ENCODE peak calls at places on chromosomes 1 and 21, in ten cellular contexts. M is CD8-positive, alpha-beta T cell; C is stimulated activated CD4-positive, alpha-beta T cell treated with anti-CD3 and anti-CD28 coated beads, Interleukin-2, amount 100 ng/mL, for 48 hours; S is T follicular helper cell; T is iris pigment epithelial cell; Z is H1; N is mucosa of gallbladder; R is fibroblast of pulmonary artery; U is naive thymus-derived CD8-positive, alpha-beta T cell; O is Peyer's patch. E is an unnamed sample.

GRCh38 chr1:66478116-66478515 is 55.8 kb upstream of the SGIP1 start:
- DNase-seq in O (no peak), R (peak; percentile 68), N (no peak), S (no peak), Z (no peak), C (no peak), U (no peak), M (no peak), T (peak; percentile 81), E (peak; percentile 14)

GRCh38 chr1:163166886-163167555 is 35.7 kb downstream of the RGS5 start:
- DNase-seq in U (no peak), C (no peak), T (peak; percentile 42), S (no peak), N (no peak), Z (no peak), M (no peak), R (no peak), O (no peak), E (no peak)

GRCh38 chr1:100517517-100517916 is 20.4 kb upstream of the GPR88 start:
- DNase-seq in Z (no peak), C (no peak), M (no peak), O (no peak), R (no peak), N (no peak), S (no peak), U (no peak), T (peak; percentile 41), E (no peak)

GRCh38 chr1:201054030-201054635 is 30.6 kb upstream of the KIF21B start:
- DNase-seq in N (no peak), R (no peak), O (no peak), U (no peak), Z (no peak), T (no peak), S (no peak), M (no peak), C (no peak), E (no peak)

GRCh38 chr21:21029159-21029558 is 30.9 kb downstream of the NCAM2 start:
- DNase-seq in U (no peak), O (no peak), M (no peak), S (no peak), N (no peak), C (no peak), Z (no peak), R (peak; percentile 27), T (no peak), E (no peak)

GRCh38 chr1:228379165-228379460 is 27.5 kb downstream of the TRIM11 start:
- DNase-seq in U (no peak), O (no peak), R (no peak), Z (no peak), M (no peak), S (no peak), N (no peak), T (peak; percentile 14), C (no peak), E (no peak)

GRCh38 chr1:31434101-31434871 is 21.3 kb downstream of the SERINC2 start:
- DNase-seq in U (no peak), N (no peak), Z (no peak), S (no peak), C (no peak), M (no peak), R (no peak), O (peak; percentile 68), T (no peak), E (no peak)

GRCh38 chr1:54355931-54356679 is 50.1 kb downstream of the SSBP3 start:
- DNase-seq in Z (no peak), T (no peak), S (no peak), C (no peak), U (no peak), R (peak; percentile 13), M (no peak), N (no peak), O (no peak), E (no peak)

GRCh38 chr1:175904808-175905207 is 161.4 kb upstream of the TNR start:
- DNase-seq in N (no peak), T (no peak), C (no peak), O (no peak), M (no peak), S (no peak), U (no peak), R (no peak), Z (no peak), E (no peak)

GRCh38 chr1:41361495-41362356 is 492 bp downstream of the FOXO6 start:
- DNase-seq in C (no peak), M (no peak), N (no peak), S (peak; percentile 17), Z (peak; percentile 74), U (no peak), T (no peak), O (no peak), R (peak; percentile 11), E (no peak)

GRCh38 chr1:193406901-193407300 is 220.5 kb upstream of the B3GALT2 start:
- DNase-seq in Z (no peak), U (no peak), S (no peak), R (peak; percentile 81), O (peak; percentile 57), N (no peak), T (peak; percentile 85), M (no peak), C (no peak), E (peak; percentile 38)

GRCh38 chr1:29675481-29676263 is 439.4 kb downstream of the PTPRU start:
- DNase-seq in R (peak; percentile 54), O (peak; percentile 14), M (no peak), N (no peak), S (no peak), U (no peak), T (no peak), C (no peak), Z (peak; percentile 28), E (no peak)

GRCh38 chr21:25360593-25360992 is 246.7 kb downstream of the MRPL39 start:
- DNase-seq in T (no peak), O (no peak), Z (no peak), M (no peak), S (no peak), U (no peak), N (no peak), C (no peak), R (no peak), E (no peak)

GRCh38 chr1:150420560-150421265 is 56.8 kb downstream of the RPRD2 start:
- DNase-seq in Z (no peak), O (no peak), R (peak; percentile 59), S (no peak), N (no peak), C (no peak), U (no peak), T (peak; percentile 21), M (no peak), E (peak; percentile 50)

GRCh38 chr1:161736332-161736969 is 13.1 kb upstream of the DUSP12 start:
- DNase-seq in R (no peak), U (no peak), C (no peak), Z (no peak), O (no peak), S (no peak), N (no peak), T (peak; percentile 13), M (no peak), E (no peak)

E was measured in putamen.